ENCODE peak calls at places on chromosomes 1 and 21, in six cellular contexts. N is GM12878, H is GM12891, D is K562, Z is H1, T is HepG2. F is an unnamed sample.

GRCh38 chr1:95012389-95012788 is 60.4 kb downstream of the ALG14 start:
- DNase-seq in N (no peak), H (no peak), D (no peak), Z (no peak), T (no peak), F (no peak)

GRCh38 chr21:21039624-21040023 is 41.4 kb downstream of the NCAM2 start:
- DNase-seq in N (no peak), H (no peak), D (no peak), Z (no peak), T (no peak), F (no peak)

GRCh38 chr21:32257952-32258785 is 20.7 kb downstream of the MIS18A start:
- DNase-seq in N (no peak), H (peak), D (peak), Z (peak), T (peak), F (peak)

GRCh38 chr1:186060226-186060625 is 314.8 kb downstream of the TPR start:
- DNase-seq in N (no peak), H (no peak), D (no peak), Z (no peak), T (no peak), F (no peak)

GRCh38 chr1:227798078-227798802 is 17.2 kb upstream of the PRSS38 start:
- DNase-seq in N (no peak), H (no peak), D (no peak), Z (no peak), T (no peak), F (no peak)

GRCh38 chr1:7509593-7509992 is 261.5 kb upstream of the VAMP3 start:
- DNase-seq in N (no peak), H (no peak), D (no peak), Z (no peak), T (no peak), F (no peak)

GRCh38 chr1:162497723-162498441 is at the start of gene UHMK1:
- DNase-seq in N (no peak), H (peak), D (peak), Z (peak), T (peak), F (peak)

GRCh38 chr1:88741413-88741812 is 57.3 kb downstream of the PKN2 start:
- DNase-seq in N (no peak), H (no peak), D (no peak), Z (no peak), T (no peak), F (no peak)

GRCh38 chr1:240244968-240245628 is 153.4 kb downstream of the FMN2 start:
- DNase-seq in N (no peak), H (no peak), D (no peak), Z (no peak), T (no peak), F (no peak)

GRCh38 chr1:166570954-166571353 is 268.3 kb upstream of the POGK start:
- DNase-seq in N (no peak), H (no peak), D (no peak), Z (no peak), T (no peak), F (no peak)

GRCh38 chr21:45768011-45768740 is 124.7 kb downstream of the PCBP3 start:
- DNase-seq in N (no peak), H (no peak), D (no peak), Z (no peak), T (no peak), F (no peak)

GRCh38 chr1:64523938-64524337 is 54.0 kb downstream of the CACHD1 start:
- DNase-seq in N (no peak), H (no peak), D (no peak), Z (no peak), T (no peak), F (no peak)

GRCh38 chr1:114340906-114341698 is 169.9 kb downstream of the TRIM33 start:
- DNase-seq in N (no peak), H (no peak), D (no peak), Z (no peak), T (no peak), F (no peak)

GRCh38 chr1:22870201-22870871 is 102.3 kb downstream of the LACTBL1 start:
- DNase-seq in N (no peak), H (no peak), D (no peak), Z (no peak), T (no peak), F (no peak)

GRCh38 chr1:28830814-28831213 is 18.8 kb downstream of the OPRD1 start:
- DNase-seq in N (no peak), H (no peak), D (peak), Z (no peak), T (no peak), F (no peak)

GRCh38 chr1:25896266-25896665 is 10.0 kb downstream of the STMN1 start:
- DNase-seq in N (no peak), H (no peak), D (no peak), Z (no peak), T (no peak), F (no peak)

GRCh38 chr1:94654031-94654430 is 112.5 kb upstream of the F3 start:
- DNase-seq in N (no peak), H (no peak), D (no peak), Z (no peak), T (peak), F (no peak)

GRCh38 chr1:19616489-19616888 is 27.6 kb upstream of the NBL1 start:
- DNase-seq in N (no peak), H (no peak), D (no peak), Z (no peak), T (no peak), F (no peak)

GRCh38 chr1:50979964-50980363 is 9.9 kb downstream of the CDKN2C start:
- DNase-seq in N (no peak), H (no peak), D (no peak), Z (no peak), T (no peak), F (no peak)

DNA sequence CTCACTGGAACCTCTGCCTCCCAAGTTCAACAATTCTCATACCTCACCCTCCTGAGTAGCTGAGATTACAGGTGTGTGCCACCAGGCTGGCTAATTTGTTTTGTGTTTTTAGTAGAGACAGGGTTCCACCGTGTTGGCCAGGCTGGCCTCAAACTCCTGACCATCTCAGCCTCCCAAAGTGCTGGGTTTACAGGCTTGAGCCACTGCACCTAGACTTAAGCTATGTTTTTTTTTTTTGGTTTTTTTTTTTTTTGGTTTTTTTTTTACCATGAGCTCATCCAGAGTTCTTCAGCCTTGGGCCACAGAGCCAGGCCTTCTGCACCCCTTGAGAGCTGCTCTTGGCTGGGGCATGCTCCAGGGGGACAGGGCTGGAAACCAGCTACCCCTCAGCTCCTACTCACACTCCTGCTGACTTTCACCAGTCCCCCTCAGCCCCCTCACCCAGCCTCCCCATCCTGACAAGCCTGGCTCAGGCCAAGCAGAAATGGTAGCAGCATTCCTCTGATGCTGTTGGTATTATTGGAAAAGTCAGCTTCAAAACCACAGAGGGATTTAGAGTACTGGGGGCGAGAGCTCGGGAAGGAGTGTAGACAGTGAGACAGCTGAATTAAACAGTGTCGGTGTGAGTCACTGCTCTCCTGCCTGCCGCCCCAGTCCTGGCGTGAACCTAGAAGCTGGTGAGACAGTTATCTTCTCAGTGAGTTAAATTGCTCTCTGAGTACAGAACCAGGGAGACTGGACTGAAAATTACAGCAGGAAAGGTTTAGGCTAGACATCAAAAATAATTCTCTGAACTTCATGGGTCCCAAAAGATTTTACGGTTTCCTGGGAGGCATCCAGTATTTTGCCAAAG is 63.7 kb downstream of the NAV1 start:
- DNase-seq in N (no peak), H (no peak), D (peak), Z (no peak), T (no peak), F (no peak)
- TF ChIP-seq POLR2A in N (no peak), H (no peak), D (no peak), Z (no peak), T (no peak), F (no peak)

DNA sequence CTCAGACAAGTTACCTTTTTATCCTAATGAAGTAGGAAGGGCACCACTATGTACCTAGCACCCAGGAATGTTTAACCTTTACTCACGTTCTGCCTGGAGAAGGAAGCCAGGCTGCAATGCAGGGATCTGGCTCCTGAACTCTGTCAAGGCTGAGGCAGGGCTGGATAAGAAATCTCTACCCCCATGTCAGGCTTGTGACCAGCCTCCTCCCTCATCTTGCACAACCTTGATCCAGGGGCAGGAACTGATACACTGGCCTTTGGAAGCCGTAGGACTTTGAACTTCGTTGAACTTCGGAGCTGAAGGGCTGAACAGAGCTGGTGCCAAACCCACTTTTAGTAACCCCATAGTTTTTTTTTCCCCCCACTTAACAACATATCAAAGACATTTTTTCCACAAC is 8.0 kb upstream of the AKR1A1 start:
- DNase-seq in N (no peak), H (no peak), D (peak), Z (no peak), T (peak), F (no peak)
- TF ChIP-seq POLR2AphosphoS5 in N (no peak), H (no peak), D (no peak), Z (no peak), T (no peak), F (no peak)

DNA sequence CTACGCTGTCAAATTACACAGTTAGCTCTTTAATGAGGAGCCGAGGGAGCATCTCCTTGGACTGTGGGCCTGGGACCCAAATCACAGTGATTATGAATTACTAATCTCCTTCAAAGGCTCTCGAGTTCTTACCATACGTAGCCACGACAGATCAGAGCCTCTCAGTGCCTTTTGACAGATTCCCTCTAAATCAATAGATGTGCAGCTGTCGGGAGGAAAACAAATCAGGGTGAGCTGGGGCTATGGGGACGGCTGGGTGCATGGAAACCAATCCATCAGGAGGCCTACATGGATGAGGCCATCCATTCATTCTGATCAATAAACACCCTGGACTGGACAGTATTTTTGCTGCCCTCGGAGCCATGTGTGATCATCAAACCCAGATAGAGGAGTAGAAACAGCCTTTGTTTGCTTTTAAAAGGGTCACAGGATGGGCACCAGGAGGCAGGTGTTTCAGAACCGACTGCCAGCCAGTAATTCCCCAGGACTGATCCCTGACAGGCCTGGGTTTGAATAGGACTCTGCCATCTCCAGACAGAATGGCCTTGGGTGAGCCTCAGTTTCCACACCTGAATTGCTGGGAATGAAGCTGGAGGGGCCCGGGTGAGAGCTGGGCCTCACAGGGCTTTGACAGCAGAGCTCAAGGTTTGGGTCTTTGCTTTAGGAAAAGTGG is 532.8 kb downstream of the MATN1 start:
- DNase-seq in N (no peak), H (no peak), D (no peak), Z (no peak), T (no peak), F (no peak)
- TF ChIP-seq TAF1 in N (no peak), H (no peak), D (no peak), Z (no peak), T (no peak), F (no peak)

GRCh38 chr1:222712253-222713090 is at the start of the genes AIDA and BROX:
- DNase-seq in N (no peak), H (peak), D (peak), Z (no peak), T (peak), F (peak)
- TF ChIP-seq POLR2A in N (peak), H (peak), D (no peak), Z (no peak), T (no peak), F (peak)

GRCh38 chr1:232316864-232317263 is 313.1 kb downstream of the SIPA1L2 start:
- DNase-seq in N (no peak), H (no peak), D (no peak), Z (no peak), T (no peak), F (no peak)

GRCh38 chr1:232317336-232317735 is 312.6 kb downstream of the SIPA1L2 start:
- DNase-seq in N (no peak), H (no peak), D (no peak), Z (no peak), T (no peak), F (no peak)

GRCh38 chr1:232319518-232319917 is 310.4 kb downstream of the SIPA1L2 start:
- DNase-seq in N (no peak), H (no peak), D (no peak), Z (no peak), T (no peak), F (no peak)

GRCh38 chr1:232318143-232318542 is 311.8 kb downstream of the SIPA1L2 start:
- DNase-seq in N (no peak), H (no peak), D (no peak), Z (no peak), T (no peak), F (no peak)

DNA sequence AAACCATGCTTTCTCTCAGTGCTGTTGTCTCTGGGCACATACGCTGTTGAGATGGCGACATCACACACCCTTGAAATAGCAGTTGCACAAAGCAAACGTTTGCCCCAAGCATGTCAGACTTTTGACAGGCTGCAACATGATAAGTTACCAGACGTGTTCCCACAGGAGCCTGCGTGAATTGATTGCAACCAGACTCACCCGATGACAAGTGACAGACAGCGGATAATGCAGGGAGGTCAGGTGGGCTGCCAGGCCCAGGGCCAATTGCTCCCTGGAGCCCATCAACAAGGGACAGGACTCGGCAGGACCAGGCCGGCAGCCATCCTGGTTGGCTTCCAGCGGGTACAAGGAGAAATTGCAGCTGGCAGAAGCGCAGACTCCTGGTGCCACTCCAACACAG is 310.8 kb downstream of the SIPA1L2 start:
- DNase-seq in N (no peak), H (no peak), D (no peak), Z (no peak), T (no peak), F (no peak)
- TF ChIP-seq POLR2AphosphoS5 in N (no peak), H (no peak), D (no peak), Z (no peak), T (no peak), F (no peak)